ENCODE peak calls at places on chromosomes 6 and 20, in seven cellular contexts. O is HFF-Myc, A is cardiac muscle cell, L is stomach, Z is esophagus squamous epithelium, B is endodermal cell, P is hepatocyte. G is an unnamed sample.
A peak's percentile ranks its signal among the peaks of the same experiment; 100 is the strongest.

GRCh38 chr20:38196592-38196991 is 31.5 kb upstream of the TGM2 start:
- DNase-seq in A (peak; percentile 97), Z (no peak), B (peak; percentile 27), L (no peak), O (no peak), P (peak; percentile 64), G (no peak)

GRCh38 chr6:22622390-22622789 is 53.0 kb downstream of the HDGFL1 start:
- DNase-seq in Z (no peak), P (no peak), B (no peak), O (no peak), L (no peak), A (no peak), G (no peak)

GRCh38 chr20:49659096-49659495 is 54.6 kb downstream of the B4GALT5 start:
- DNase-seq in L (no peak), A (no peak), B (no peak), P (no peak), Z (no peak), O (no peak), G (no peak)

GRCh38 chr6:14791525-14791924 is 454.3 kb upstream of the JARID2 start:
- DNase-seq in L (no peak), P (no peak), O (peak; percentile 66), A (peak; percentile 25), Z (no peak), B (no peak), G (no peak)

GRCh38 chr6:29757282-29757681 is 34.0 kb downstream of the HLA-F start:
- DNase-seq in B (no peak), O (no peak), P (no peak), L (no peak), Z (no peak), A (no peak), G (no peak)

GRCh38 chr6:144883915-144884314 is 598.8 kb downstream of the UTRN start:
- DNase-seq in O (no peak), A (no peak), L (no peak), B (no peak), P (no peak), Z (no peak), G (no peak)

GRCh38 chr6:68572525-68572924 is 62.6 kb upstream of the ADGRB3 start:
- DNase-seq in B (peak; percentile 87), Z (no peak), O (no peak), P (peak; percentile 59), A (peak; percentile 16), L (no peak), G (peak; percentile 45)

GRCh38 chr20:52193133-52193532 is 1.6 kb upstream of the ZFP64 start:
- DNase-seq in O (no peak), B (no peak), L (no peak), P (no peak), A (no peak), Z (no peak), G (no peak)

GRCh38 chr6:81969011-81969410 is 216.5 kb upstream of the TENT5A start:
- DNase-seq in B (no peak), A (no peak), Z (no peak), P (no peak), L (no peak), O (no peak), G (no peak)

GRCh38 chr6:79686698-79687309 is 55.7 kb downstream of the SH3BGRL2 start:
- DNase-seq in L (no peak), B (no peak), A (no peak), Z (no peak), P (no peak), O (no peak), G (no peak)

GRCh38 chr6:155595264-155595663 is 139.6 kb upstream of the NOX3 start:
- DNase-seq in Z (no peak), O (no peak), P (no peak), L (no peak), A (no peak), B (peak; percentile 63), G (no peak)

GRCh38 chr6:79101164-79101563 is 23.1 kb upstream of the PHIP start:
- DNase-seq in B (no peak), P (no peak), A (no peak), Z (no peak), L (no peak), O (no peak), G (no peak)

GRCh38 chr6:112038756-112039430 is 15.0 kb upstream of the CCN6 start:
- DNase-seq in P (no peak), L (no peak), Z (no peak), A (no peak), B (no peak), O (no peak), G (no peak)

GRCh38 chr20:19181552-19181951 is 30.9 kb upstream of the SLC24A3 start:
- DNase-seq in A (no peak), P (no peak), B (no peak), L (no peak), Z (no peak), O (no peak), G (no peak)

GRCh38 chr20:1015181-1015580 is 13.1 kb upstream of the RSPO4 start:
- DNase-seq in L (no peak), P (no peak), A (no peak), O (no peak), Z (no peak), B (no peak), G (no peak)

GRCh38 chr20:58719258-58719657 is 26.7 kb downstream of the NPEPL1 start:
- DNase-seq in P (peak; percentile 2), Z (no peak), A (no peak), O (no peak), L (peak; percentile 17), B (no peak), G (no peak)

GRCh38 chr6:95923518-95923917 is 92.3 kb upstream of the FUT9 start:
- DNase-seq in P (peak; percentile 7), O (no peak), A (no peak), Z (no peak), L (peak; percentile 26), B (peak; percentile 75), G (peak; percentile 9)
- TF ChIP-seq CTCF in P (no peak), O (no peak), A (no peak), Z (no peak), L (peak; percentile 28), B (peak; percentile 86), G (no peak)

GRCh38 chr6:17103715-17104114 is 1.9 kb downstream of the STMND1 start:
- DNase-seq in B (no peak), P (no peak), Z (no peak), O (no peak), L (no peak), A (no peak), G (no peak)
- TF ChIP-seq CTCF in B (peak; percentile 57), P (no peak), Z (no peak), O (peak; percentile 16), L (no peak), A (peak; percentile 27), G (no peak)

DNA sequence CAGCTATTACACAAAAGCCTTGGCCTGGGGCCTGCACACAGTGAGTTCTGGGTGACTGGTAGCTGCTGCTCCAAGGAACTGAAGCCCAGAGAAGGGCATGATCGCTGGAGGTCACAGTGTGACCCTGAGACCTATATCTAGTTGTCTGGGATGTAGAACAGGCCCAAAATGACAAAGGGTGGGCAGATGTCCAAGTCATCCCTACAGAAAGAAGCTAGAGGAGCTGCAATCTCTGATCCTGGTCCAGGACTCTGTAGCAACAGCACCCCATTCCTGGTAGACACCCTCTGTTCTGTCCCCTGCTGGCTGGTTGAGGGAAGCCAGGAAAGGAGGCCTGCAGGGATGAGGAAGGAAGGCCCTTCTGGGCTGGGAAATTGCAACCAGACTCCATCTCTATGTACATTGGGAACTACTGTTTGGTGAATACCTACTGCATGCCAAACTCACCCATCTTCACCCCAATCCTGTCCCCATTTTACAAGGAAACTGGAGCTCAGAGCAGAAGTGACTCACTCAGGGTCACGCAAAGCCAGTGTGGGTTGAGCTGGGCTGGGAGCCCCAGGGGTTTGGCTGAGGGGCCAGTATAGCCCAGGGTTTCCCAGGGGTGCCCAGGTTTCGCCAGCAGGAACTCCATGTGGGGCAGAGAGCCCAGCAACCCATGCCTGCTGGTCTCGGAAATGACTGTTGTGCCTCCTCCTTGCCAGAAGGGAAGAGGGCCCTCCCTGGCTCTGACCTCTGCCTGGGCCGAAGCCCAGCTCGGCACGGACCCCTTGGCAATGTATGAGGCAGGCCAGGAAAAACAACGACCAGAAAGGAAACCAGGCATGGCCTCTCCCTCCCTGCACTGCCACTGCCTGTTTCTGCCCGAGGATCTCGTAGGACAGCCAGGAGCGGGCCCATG is 44.9 kb upstream of the TLDC2 start:
- DNase-seq in L (no peak), B (no peak), Z (no peak), P (no peak), A (peak; percentile 78), O (no peak), G (no peak)
- TF ChIP-seq CTCF in L (no peak), B (peak; percentile 64), Z (peak; percentile 30), P (no peak), A (peak; percentile 57), O (peak; percentile 48), G (no peak)

DNA sequence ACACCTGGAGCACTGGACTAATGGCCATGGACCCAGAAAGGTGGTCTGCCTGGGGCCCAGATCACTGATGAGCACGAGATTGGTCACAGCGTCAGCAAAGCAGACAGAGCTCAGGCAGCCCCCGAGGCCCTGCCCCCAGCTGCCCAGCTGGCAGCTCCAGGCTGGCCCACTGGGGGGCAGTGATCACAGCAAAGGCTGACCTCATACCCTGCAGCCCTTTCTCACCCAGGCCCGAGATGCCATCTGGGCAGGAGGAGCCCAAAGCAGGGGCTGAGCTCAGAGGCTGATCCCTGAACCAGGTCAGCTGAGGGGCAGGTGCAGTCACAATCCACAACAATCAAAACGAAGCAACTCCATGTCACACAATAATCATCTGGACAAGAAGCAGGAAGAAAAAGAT is 4.1 kb downstream of the MAP1LC3A start:
- DNase-seq in B (peak; percentile 81), P (no peak), Z (no peak), L (no peak), A (peak; percentile 28), O (no peak), G (no peak)
- TF ChIP-seq CTCF in B (peak; percentile 78), P (peak; percentile 27), Z (no peak), L (no peak), A (peak; percentile 56), O (peak; percentile 31), G (no peak)

GRCh38 chr6:117483004-117483644 is 650 bp downstream of the DCBLD1 start:
- DNase-seq in P (peak; percentile 79), O (no peak), B (peak; percentile 85), L (peak; percentile 68), Z (no peak), A (peak; percentile 63), G (peak; percentile 36)
- TF ChIP-seq CTCF in P (no peak), O (no peak), B (no peak), L (no peak), Z (no peak), A (no peak), G (no peak)

DNA sequence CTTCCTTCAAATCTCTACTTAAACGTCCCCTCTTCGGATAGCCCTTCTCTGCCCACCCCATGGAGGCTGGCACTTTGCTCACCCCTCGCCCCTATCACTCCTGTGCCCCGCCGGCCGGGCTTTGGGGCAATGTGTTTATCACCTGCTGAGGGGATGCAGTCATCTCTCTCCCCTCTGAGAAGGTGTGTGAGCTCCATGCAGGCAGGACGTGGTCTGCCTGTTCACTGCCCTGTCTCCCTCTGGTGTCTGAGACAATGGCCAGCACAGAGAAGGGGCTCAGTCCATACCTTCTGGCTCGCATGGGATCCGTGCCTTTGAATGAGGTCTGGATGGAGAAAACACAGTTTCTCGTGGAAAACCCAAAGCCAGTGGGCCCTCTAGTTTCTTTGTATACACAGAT is 67.6 kb downstream of the GFOD1 start:
- DNase-seq in B (no peak), L (no peak), A (no peak), O (no peak), P (no peak), Z (no peak), G (no peak)
- TF ChIP-seq CTCF in B (no peak), L (no peak), A (no peak), O (no peak), P (no peak), Z (no peak), G (no peak)